ENCODE peak calls at places on chromosomes 2 and 18, in five cellular contexts. One of them, this sample, is unnamed.

GRCh38 chr2:162123806-162124758 is 28.0 kb downstream of the GCG start:
- DNase-seq in PC-3: peak
- DNase-seq in colonic mucosa: no peak
- DNase-seq in WERI-Rb-1: no peak
- DNase-seq in astrocyte of the cerebellum: peak
- DNase-seq in this sample: no peak

GRCh38 chr2:12715878-12716249 is 872 bp upstream of the TRIB2 start:
- DNase-seq in PC-3: peak
- DNase-seq in colonic mucosa: peak
- DNase-seq in WERI-Rb-1: peak
- DNase-seq in astrocyte of the cerebellum: no peak
- DNase-seq in this sample: no peak

GRCh38 chr2:236317938-236318396 is 53.8 kb upstream of the ASB18 start:
- DNase-seq in PC-3: peak
- DNase-seq in colonic mucosa: peak
- DNase-seq in WERI-Rb-1: no peak
- DNase-seq in astrocyte of the cerebellum: no peak
- DNase-seq in this sample: no peak

GRCh38 chr2:37590119-37590571 is 81.3 kb downstream of the CDC42EP3 start:
- DNase-seq in PC-3: peak
- DNase-seq in colonic mucosa: no peak
- DNase-seq in WERI-Rb-1: no peak
- DNase-seq in astrocyte of the cerebellum: peak
- DNase-seq in this sample: no peak

GRCh38 chr2:120526997-120527945 is 181.3 kb downstream of the INHBB start:
- DNase-seq in PC-3: no peak
- DNase-seq in colonic mucosa: no peak
- DNase-seq in WERI-Rb-1: peak
- DNase-seq in astrocyte of the cerebellum: no peak
- DNase-seq in this sample: no peak

GRCh38 chr18:9405130-9405529 is 70.2 kb upstream of the RALBP1 start:
- DNase-seq in PC-3: no peak
- DNase-seq in colonic mucosa: no peak
- DNase-seq in WERI-Rb-1: no peak
- DNase-seq in astrocyte of the cerebellum: no peak
- DNase-seq in this sample: no peak

GRCh38 chr2:177211602-177212105 is 940 bp upstream of the HNRNPA3 start:
- DNase-seq in PC-3: no peak
- DNase-seq in colonic mucosa: no peak
- DNase-seq in WERI-Rb-1: no peak
- DNase-seq in astrocyte of the cerebellum: no peak
- DNase-seq in this sample: no peak

GRCh38 chr2:29281086-29281485 is 165.9 kb downstream of the CLIP4 start:
- DNase-seq in PC-3: no peak
- DNase-seq in colonic mucosa: no peak
- DNase-seq in WERI-Rb-1: no peak
- DNase-seq in astrocyte of the cerebellum: no peak
- DNase-seq in this sample: no peak

GRCh38 chr2:100767224-100767653 is 52.7 kb upstream of the NPAS2 start:
- DNase-seq in PC-3: peak
- DNase-seq in colonic mucosa: no peak
- DNase-seq in WERI-Rb-1: no peak
- DNase-seq in astrocyte of the cerebellum: no peak
- DNase-seq in this sample: no peak

GRCh38 chr18:23073996-23074606 is 61.2 kb upstream of the CABLES1 start:
- DNase-seq in PC-3: no peak
- DNase-seq in colonic mucosa: no peak
- DNase-seq in WERI-Rb-1: no peak
- DNase-seq in astrocyte of the cerebellum: no peak
- DNase-seq in this sample: no peak

GRCh38 chr18:23072079-23072478 is 63.2 kb upstream of the CABLES1 start:
- DNase-seq in PC-3: no peak
- DNase-seq in colonic mucosa: no peak
- DNase-seq in WERI-Rb-1: no peak
- DNase-seq in astrocyte of the cerebellum: no peak
- DNase-seq in this sample: no peak

DNA sequence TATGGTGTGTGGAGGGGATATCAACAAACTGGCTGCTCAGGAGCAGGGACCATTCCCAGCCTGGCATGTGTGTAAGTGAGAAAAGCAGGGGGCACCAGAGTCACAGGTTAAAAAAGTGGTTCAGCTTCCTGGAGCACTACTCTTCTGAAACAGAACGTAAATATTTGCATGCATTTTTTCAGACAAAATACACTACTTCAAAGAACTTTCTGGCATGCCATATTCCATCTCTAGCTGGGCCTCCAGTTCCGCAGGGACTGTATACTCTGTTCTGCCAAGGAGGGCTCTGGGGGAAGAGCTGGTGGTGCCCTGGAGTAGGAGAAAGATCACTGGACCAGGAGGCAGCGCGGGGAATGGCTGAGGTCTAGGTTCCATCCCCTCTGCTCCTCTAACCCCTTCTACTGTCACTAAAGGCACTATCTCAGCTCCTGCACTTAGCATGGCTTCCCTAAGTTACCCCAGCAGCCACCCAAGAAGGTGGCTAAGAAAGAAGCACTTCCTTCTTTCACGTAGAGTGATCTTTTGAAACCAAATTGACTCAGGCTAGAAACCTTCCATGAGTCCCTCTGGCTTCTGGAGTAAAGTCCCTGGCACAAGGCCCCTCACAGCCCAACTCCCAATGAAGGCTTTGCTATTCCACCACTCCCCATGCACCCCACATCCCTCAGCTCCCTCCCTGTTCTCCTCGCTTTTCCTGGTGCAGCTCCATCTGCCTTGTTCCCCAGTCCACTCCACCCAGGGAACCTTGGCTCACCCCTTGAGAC is 57.6 kb upstream of the CABLES1 start:
- DNase-seq in PC-3: peak
- DNase-seq in colonic mucosa: no peak
- DNase-seq in WERI-Rb-1: peak
- DNase-seq in astrocyte of the cerebellum: no peak
- DNase-seq in this sample: no peak
- TF ChIP-seq CTCF in PC-3: peak
- TF ChIP-seq CTCF in colonic mucosa: peak
- TF ChIP-seq CTCF in WERI-Rb-1: peak
- TF ChIP-seq CTCF in astrocyte of the cerebellum: peak
- TF ChIP-seq CTCF in this sample: no peak

GRCh38 chr2:239688098-239688497 is 287.3 kb upstream of the HDAC4 start:
- DNase-seq in PC-3: no peak
- DNase-seq in colonic mucosa: peak
- DNase-seq in WERI-Rb-1: no peak
- DNase-seq in astrocyte of the cerebellum: no peak
- DNase-seq in this sample: no peak
- TF ChIP-seq CTCF in PC-3: no peak
- TF ChIP-seq CTCF in colonic mucosa: no peak
- TF ChIP-seq CTCF in WERI-Rb-1: peak
- TF ChIP-seq CTCF in astrocyte of the cerebellum: peak
- TF ChIP-seq CTCF in this sample: no peak

DNA sequence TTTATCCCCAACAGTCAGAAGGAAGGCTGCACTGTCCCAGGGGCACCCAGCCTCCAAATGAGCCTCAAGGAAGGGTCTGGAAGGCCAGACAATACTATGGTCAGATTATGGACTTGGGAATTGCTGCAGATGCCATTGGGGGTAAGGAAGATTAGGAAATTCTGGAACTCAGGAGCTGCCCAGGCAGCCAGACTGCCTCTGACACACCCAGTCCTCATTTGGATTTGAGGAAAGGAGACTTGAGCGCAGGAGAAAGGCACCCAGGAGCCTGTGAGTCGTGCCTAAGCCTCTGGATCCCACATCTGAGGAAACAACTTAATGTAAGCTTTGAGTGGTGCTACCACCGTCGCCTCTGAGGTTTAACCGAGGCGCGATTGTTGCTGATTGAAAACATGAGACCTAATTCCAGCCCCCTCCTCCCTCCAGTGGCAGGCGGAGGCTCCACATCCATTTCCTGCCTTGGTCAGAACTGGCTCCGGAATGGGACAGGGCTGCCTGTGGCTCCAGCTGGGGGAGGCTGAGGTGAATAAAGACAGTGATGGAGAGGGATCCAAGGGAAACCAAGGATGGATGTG is 176.8 kb upstream of the PKDCC start:
- DNase-seq in PC-3: no peak
- DNase-seq in colonic mucosa: no peak
- DNase-seq in WERI-Rb-1: peak
- DNase-seq in astrocyte of the cerebellum: no peak
- DNase-seq in this sample: no peak
- TF ChIP-seq CTCF in PC-3: no peak
- TF ChIP-seq CTCF in colonic mucosa: no peak
- TF ChIP-seq CTCF in WERI-Rb-1: peak
- TF ChIP-seq CTCF in astrocyte of the cerebellum: peak
- TF ChIP-seq CTCF in this sample: peak

DNA sequence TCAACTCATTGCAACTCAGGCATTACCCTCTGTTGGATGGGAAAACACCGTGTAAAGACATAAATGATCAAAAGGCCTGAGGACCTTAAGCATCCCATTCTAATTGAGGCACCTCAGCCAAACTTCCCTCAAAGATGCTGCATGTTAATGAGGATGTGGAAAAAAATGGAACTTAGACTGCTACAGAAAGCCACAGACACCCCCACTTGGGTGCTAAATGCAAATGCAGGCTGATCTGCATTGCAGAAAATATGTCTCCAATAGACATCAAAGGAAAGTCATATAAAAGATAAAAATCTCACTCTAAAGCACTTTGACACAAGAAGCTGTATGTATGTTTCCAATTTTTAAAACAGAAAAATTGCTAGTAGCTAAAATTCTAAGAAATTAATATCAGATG is 504.7 kb downstream of the KCNJ3 start:
- DNase-seq in PC-3: no peak
- DNase-seq in colonic mucosa: no peak
- DNase-seq in WERI-Rb-1: no peak
- DNase-seq in astrocyte of the cerebellum: no peak
- DNase-seq in this sample: no peak
- TF ChIP-seq CTCF in PC-3: no peak
- TF ChIP-seq CTCF in colonic mucosa: no peak
- TF ChIP-seq CTCF in WERI-Rb-1: peak
- TF ChIP-seq CTCF in astrocyte of the cerebellum: no peak
- TF ChIP-seq CTCF in this sample: no peak

GRCh38 chr2:217085543-217085942 is 225.7 kb upstream of the TNP1 start:
- DNase-seq in PC-3: no peak
- DNase-seq in colonic mucosa: no peak
- DNase-seq in WERI-Rb-1: no peak
- DNase-seq in astrocyte of the cerebellum: no peak
- DNase-seq in this sample: no peak
- TF ChIP-seq CTCF in PC-3: no peak
- TF ChIP-seq CTCF in colonic mucosa: no peak
- TF ChIP-seq CTCF in WERI-Rb-1: no peak
- TF ChIP-seq CTCF in astrocyte of the cerebellum: no peak
- TF ChIP-seq CTCF in this sample: no peak

GRCh38 chr18:55337908-55338521 is 250.0 kb downstream of the TCF4 start:
- DNase-seq in PC-3: no peak
- DNase-seq in colonic mucosa: no peak
- DNase-seq in WERI-Rb-1: no peak
- DNase-seq in astrocyte of the cerebellum: no peak
- DNase-seq in this sample: no peak

GRCh38 chr18:55339990-55340389 is 248.0 kb downstream of the TCF4 start:
- DNase-seq in PC-3: no peak
- DNase-seq in colonic mucosa: no peak
- DNase-seq in WERI-Rb-1: no peak
- DNase-seq in astrocyte of the cerebellum: no peak
- DNase-seq in this sample: no peak

GRCh38 chr18:55340998-55341397 is 247.0 kb downstream of the TCF4 start:
- DNase-seq in PC-3: no peak
- DNase-seq in colonic mucosa: no peak
- DNase-seq in WERI-Rb-1: no peak
- DNase-seq in astrocyte of the cerebellum: no peak
- DNase-seq in this sample: no peak

GRCh38 chr18:55337153-55337552 is 250.8 kb downstream of the TCF4 start:
- DNase-seq in PC-3: no peak
- DNase-seq in colonic mucosa: no peak
- DNase-seq in WERI-Rb-1: no peak
- DNase-seq in astrocyte of the cerebellum: no peak
- DNase-seq in this sample: no peak

GRCh38 chr18:55338955-55339662 is 248.9 kb downstream of the TCF4 start:
- DNase-seq in PC-3: no peak
- DNase-seq in colonic mucosa: no peak
- DNase-seq in WERI-Rb-1: no peak
- DNase-seq in astrocyte of the cerebellum: no peak
- DNase-seq in this sample: no peak
- TF ChIP-seq CTCF in PC-3: no peak
- TF ChIP-seq CTCF in colonic mucosa: no peak
- TF ChIP-seq CTCF in WERI-Rb-1: no peak
- TF ChIP-seq CTCF in astrocyte of the cerebellum: peak
- TF ChIP-seq CTCF in this sample: peak

DNA sequence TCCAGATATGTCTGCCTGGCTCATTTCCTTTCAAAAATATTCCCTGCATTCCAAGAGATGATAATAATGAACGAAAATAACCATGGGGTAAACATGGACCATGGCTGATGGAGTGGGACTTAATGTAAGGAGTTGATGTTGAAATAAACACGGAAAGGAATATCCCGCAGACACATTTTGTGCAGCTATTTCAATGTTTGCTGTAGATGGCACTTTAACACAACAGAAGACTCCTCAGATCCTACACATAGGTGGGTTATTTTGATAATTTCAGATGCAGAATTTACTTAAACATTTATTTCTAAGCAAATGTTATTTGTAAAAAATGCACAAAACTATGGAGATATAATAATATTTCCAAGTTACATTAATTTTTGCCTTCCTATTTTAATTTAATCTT is 87.5 kb upstream of the DYNAP start:
- DNase-seq in PC-3: no peak
- DNase-seq in colonic mucosa: no peak
- DNase-seq in WERI-Rb-1: no peak
- DNase-seq in astrocyte of the cerebellum: no peak
- DNase-seq in this sample: no peak
- TF ChIP-seq CTCF in PC-3: peak
- TF ChIP-seq CTCF in colonic mucosa: no peak
- TF ChIP-seq CTCF in WERI-Rb-1: no peak
- TF ChIP-seq CTCF in astrocyte of the cerebellum: no peak
- TF ChIP-seq CTCF in this sample: no peak

GRCh38 chr2:113407446-113408099 is 29.9 kb upstream of the ZNG1B start:
- DNase-seq in PC-3: peak
- DNase-seq in colonic mucosa: no peak
- DNase-seq in WERI-Rb-1: no peak
- DNase-seq in astrocyte of the cerebellum: peak
- DNase-seq in this sample: no peak
- TF ChIP-seq CTCF in PC-3: peak
- TF ChIP-seq CTCF in colonic mucosa: no peak
- TF ChIP-seq CTCF in WERI-Rb-1: peak
- TF ChIP-seq CTCF in astrocyte of the cerebellum: peak
- TF ChIP-seq CTCF in this sample: peak

GRCh38 chr18:71844810-71845209 is 699.3 kb downstream of the CBLN2 start:
- DNase-seq in PC-3: no peak
- DNase-seq in colonic mucosa: no peak
- DNase-seq in WERI-Rb-1: no peak
- DNase-seq in astrocyte of the cerebellum: no peak
- DNase-seq in this sample: no peak

GRCh38 chr18:71850602-71851001 is 693.5 kb downstream of the CBLN2 start:
- DNase-seq in PC-3: no peak
- DNase-seq in colonic mucosa: no peak
- DNase-seq in WERI-Rb-1: no peak
- DNase-seq in astrocyte of the cerebellum: no peak
- DNase-seq in this sample: no peak

DNA sequence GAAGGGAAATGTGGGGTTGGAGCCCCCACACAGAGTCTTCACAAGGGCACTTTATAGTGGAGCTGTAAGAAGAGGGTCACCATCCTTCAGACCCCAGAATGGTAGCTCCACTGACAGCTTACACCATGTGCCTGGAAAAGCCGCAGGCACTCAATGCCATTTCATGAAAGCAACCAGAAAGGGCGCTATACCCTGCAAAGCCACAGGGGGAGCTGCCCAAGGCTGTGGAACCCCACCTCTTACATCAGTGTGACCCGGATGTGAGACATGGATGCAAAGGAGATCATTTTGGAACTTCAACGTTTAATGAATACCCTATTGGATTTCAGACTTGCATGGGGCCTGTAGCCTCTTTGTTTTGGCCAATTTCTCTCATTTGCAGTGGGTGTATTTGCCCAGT is 694.7 kb downstream of the CBLN2 start:
- DNase-seq in PC-3: no peak
- DNase-seq in colonic mucosa: no peak
- DNase-seq in WERI-Rb-1: no peak
- DNase-seq in astrocyte of the cerebellum: no peak
- DNase-seq in this sample: no peak
- TF ChIP-seq CTCF in PC-3: no peak
- TF ChIP-seq CTCF in colonic mucosa: no peak
- TF ChIP-seq CTCF in WERI-Rb-1: peak
- TF ChIP-seq CTCF in astrocyte of the cerebellum: peak
- TF ChIP-seq CTCF in this sample: no peak